ENCODE peak calls at places on chromosomes 2 and 18, in four cellular contexts. B is lung, D is pancreas, M is astrocyte of the cerebellum. N is an unnamed sample.
A peak's percentile ranks its signal among the peaks of the same experiment; 100 is the strongest.

GRCh38 chr2:60515751-60516226 is 37.7 kb downstream of the BCL11A start:
- DNase-seq in B (no peak), D (no peak), M (peak; percentile 66), N (peak; percentile 47)

GRCh38 chr2:159658887-159659437 is 42.6 kb upstream of the BAZ2B start:
- DNase-seq in B (no peak), D (no peak), M (no peak), N (no peak)

GRCh38 chr2:230879891-230880290 is 15.1 kb downstream of the ITM2C start:
- DNase-seq in B (no peak), D (no peak), M (no peak), N (no peak)

GRCh38 chr18:78621141-78621540 is 358.5 kb upstream of the SALL3 start:
- DNase-seq in B (no peak), D (no peak), M (no peak), N (peak; percentile 8)

GRCh38 chr2:96768083-96768561 is 7.4 kb downstream of the CNNM4 start:
- DNase-seq in B (no peak), D (no peak), M (no peak), N (peak; percentile 65)

GRCh38 chr2:67243919-67244318 is 153.2 kb upstream of the ETAA1 start:
- DNase-seq in B (no peak), D (no peak), M (no peak), N (no peak)

GRCh38 chr2:176814274-176814673 is 398.3 kb upstream of the HNRNPA3 start:
- DNase-seq in B (no peak), D (no peak), M (no peak), N (no peak)

GRCh38 chr2:151654085-151654484 is 80.2 kb downstream of the NEB start:
- DNase-seq in B (no peak), D (no peak), M (no peak), N (no peak)

GRCh38 chr2:9251154-9252001 is 44.8 kb downstream of the ASAP2 start:
- DNase-seq in B (no peak), D (no peak), M (no peak), N (no peak)

GRCh38 chr18:76846217-76846616 is 23.9 kb downstream of the ZNF236 start:
- DNase-seq in B (no peak), D (no peak), M (no peak), N (no peak)

GRCh38 chr2:149768320-149768799 is 180.8 kb upstream of the MMADHC start:
- DNase-seq in B (no peak), D (no peak), M (no peak), N (no peak)

GRCh38 chr2:73985318-73986084 is 791 bp downstream of the TET3 start:
- DNase-seq in B (peak; percentile 42), D (peak; percentile 48), M (no peak), N (peak; percentile 51)

GRCh38 chr2:228104215-228104614 is 77.3 kb downstream of the SPHKAP start:
- DNase-seq in B (no peak), D (no peak), M (no peak), N (no peak)

GRCh38 chr2:73708527-73708926 is 28.6 kb downstream of the TPRKB start:
- DNase-seq in B (no peak), D (no peak), M (no peak), N (no peak)

GRCh38 chr2:70241338-70241737 is 7.1 kb downstream of the TIA1 start:
- DNase-seq in B (no peak), D (no peak), M (no peak), N (no peak)

GRCh38 chr18:73462092-73462491 is 594.3 kb upstream of the NETO1 start:
- DNase-seq in B (no peak), D (peak; percentile 18), M (peak; percentile 81), N (no peak)

GRCh38 chr18:26532367-26533340 is 15.7 kb downstream of the KCTD1 start:
- DNase-seq in B (no peak), D (no peak), M (no peak), N (no peak)

GRCh38 chr2:72999729-73000725 is 71.5 kb downstream of the SFXN5 start:
- DNase-seq in B (peak; percentile 24), D (no peak), M (peak; percentile 35), N (peak; percentile 45)

GRCh38 chr2:109470121-109470921 is 143.4 kb downstream of the SEPTIN10 start:
- DNase-seq in B (peak; percentile 38), D (no peak), M (no peak), N (no peak)

GRCh38 chr2:78845786-78846185 is 179.7 kb upstream of the REG3G start:
- DNase-seq in B (no peak), D (no peak), M (no peak), N (no peak)

GRCh38 chr2:191319181-191319580 is 74.0 kb downstream of the MYO1B start:
- DNase-seq in B (no peak), D (no peak), M (no peak), N (no peak)

GRCh38 chr2:145095641-145096435 is 575.9 kb upstream of the ZEB2 start:
- DNase-seq in B (no peak), D (no peak), M (no peak), N (no peak)

GRCh38 chr2:189442468-189442867 is 1.2 kb downstream of the WDR75 start:
- DNase-seq in B (no peak), D (no peak), M (no peak), N (peak; percentile 16)

GRCh38 chr18:11147962-11148654 is 1.3 kb downstream of the PIEZO2 start:
- DNase-seq in B (no peak), D (no peak), M (no peak), N (no peak)

GRCh38 chr2:44744961-44745360 is 196.5 kb upstream of the SIX3 start:
- DNase-seq in B (no peak), D (no peak), M (no peak), N (no peak)

GRCh38 chr2:24613154-24613814 is 122.2 kb downstream of the NCOA1 start:
- DNase-seq in B (no peak), D (no peak), M (no peak), N (no peak)

GRCh38 chr2:128329607-128330006 is 10.9 kb upstream of the HS6ST1 start:
- DNase-seq in B (no peak), D (no peak), M (no peak), N (no peak)

GRCh38 chr2:10493636-10494281 is 45.6 kb upstream of the ODC1 start:
- DNase-seq in B (peak; percentile 57), D (peak; percentile 37), M (peak; percentile 27), N (peak; percentile 81)

GRCh38 chr2:213246665-213247281 is 37.5 kb upstream of the SPAG16 start:
- DNase-seq in B (no peak), D (peak; percentile 14), M (peak; percentile 38), N (peak; percentile 30)

GRCh38 chr18:74895686-74896085 is 298.0 kb downstream of the ZNF407 start:
- DNase-seq in B (no peak), D (no peak), M (peak; percentile 31), N (no peak)

GRCh38 chr2:181152701-181153100 is 172.3 kb downstream of the UBE2E3 start:
- DNase-seq in B (no peak), D (no peak), M (no peak), N (no peak)

GRCh38 chr2:216498418-216499413 is at the start of gene RPL37A:
- DNase-seq in B (peak; percentile 94), D (peak; percentile 93), M (peak; percentile 93), N (peak; percentile 92)

GRCh38 chr2:216495656-216496055 is 3.0 kb upstream of the RPL37A start:
- DNase-seq in B (no peak), D (no peak), M (no peak), N (no peak)

GRCh38 chr2:216499641-216500218 is 1.1 kb downstream of the RPL37A start:
- DNase-seq in B (no peak), D (no peak), M (no peak), N (no peak)

GRCh38 chr2:216497382-216497781 is 1.3 kb upstream of the RPL37A start:
- DNase-seq in B (no peak), D (no peak), M (no peak), N (no peak)

GRCh38 chr2:216497808-216498366 is 757 bp upstream of the RPL37A start:
- DNase-seq in B (no peak), D (no peak), M (no peak), N (no peak)
- TF ChIP-seq CTCF in B (no peak), D (no peak), M (no peak), N (no peak)

DNA sequence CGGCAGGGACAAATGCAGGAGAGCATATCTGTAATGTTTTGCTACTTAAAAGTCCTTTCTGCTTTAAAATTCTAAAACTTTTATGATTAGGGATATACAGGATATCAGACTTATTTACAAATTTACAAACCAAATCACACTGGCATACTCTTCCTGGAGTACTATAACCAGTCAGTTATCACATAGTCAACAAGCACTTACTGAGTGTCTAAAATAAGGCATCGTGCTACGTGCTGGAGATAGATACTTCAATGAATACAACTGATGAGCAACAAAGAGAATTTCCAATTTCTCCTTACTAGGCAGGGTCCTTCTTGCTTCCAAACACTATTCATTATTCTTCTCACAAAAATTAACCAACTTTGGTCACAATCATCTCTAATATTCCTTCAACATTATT is 113.5 kb downstream of the PLEKHM3 start:
- DNase-seq in B (no peak), D (no peak), M (no peak), N (no peak)
- TF ChIP-seq CTCF in B (no peak), D (no peak), M (no peak), N (no peak)

DNA sequence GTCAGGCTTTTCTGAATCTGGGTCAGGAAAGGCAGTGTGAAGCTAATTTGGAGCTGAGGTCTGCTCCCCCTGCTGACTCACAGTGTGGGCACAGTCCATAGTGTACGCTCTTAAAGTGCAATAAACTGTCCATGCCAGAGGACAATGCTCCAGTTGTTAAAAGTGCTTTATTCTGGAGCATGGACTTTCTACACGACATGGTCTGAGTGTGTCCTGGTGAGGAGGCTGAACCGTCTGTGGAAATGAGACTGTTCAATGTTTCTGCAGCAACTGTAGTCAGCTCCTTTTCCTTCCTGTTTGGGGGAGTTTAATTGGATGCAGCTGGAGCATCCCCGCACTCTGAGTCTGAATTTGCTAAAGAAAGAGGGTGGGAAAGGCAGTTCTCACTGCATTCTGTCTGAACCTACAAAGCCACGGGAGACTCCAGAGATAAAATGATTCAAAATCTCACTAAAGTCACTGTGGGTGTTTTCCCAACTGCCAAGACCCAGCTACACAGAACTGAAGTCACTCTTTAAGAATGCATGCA is 110.2 kb upstream of the TRIB2 start:
- DNase-seq in B (no peak), D (no peak), M (no peak), N (no peak)
- TF ChIP-seq CTCF in B (no peak), D (no peak), M (peak; percentile 53), N (no peak)

GRCh38 chr2:84022810-84023431 is 436.2 kb downstream of the SUCLG1 start:
- DNase-seq in B (no peak), D (no peak), M (peak; percentile 42), N (no peak)
- TF ChIP-seq CTCF in B (no peak), D (peak; percentile 46), M (peak; percentile 80), N (no peak)

GRCh38 chr2:41414486-41415230 is 633.2 kb upstream of the PKDCC start:
- DNase-seq in B (no peak), D (no peak), M (peak; percentile 13), N (no peak)
- TF ChIP-seq CTCF in B (peak; percentile 18), D (no peak), M (peak; percentile 69), N (no peak)

N was measured in Peyer's patch.